ENCODE peak calls at places on chromosome 13, in five cellular contexts. Z is thoracic aorta, H is PC-9, B is HCT116, U is bronchial epithelial cell. W is an unnamed sample.

GRCh38 chr13:108375034-108375433 is 105.5 kb downstream of the TNFSF13B start:
- DNase-seq in Z (no peak), H (no peak), B (no peak), U (no peak), W (no peak)

GRCh38 chr13:94400874-94401273 is 78.6 kb downstream of the DCT start:
- DNase-seq in Z (no peak), H (no peak), B (no peak), U (no peak), W (no peak)

GRCh38 chr13:101795460-101795859 is 343.0 kb downstream of the ITGBL1 start:
- DNase-seq in Z (no peak), H (no peak), B (no peak), U (no peak), W (no peak)

GRCh38 chr13:71240906-71241305 is 626.1 kb downstream of the DACH1 start:
- DNase-seq in Z (no peak), H (no peak), B (no peak), U (peak; percentile 24), W (peak; percentile 39)

GRCh38 chr13:40341501-40341900 is 324.9 kb downstream of the FOXO1 start:
- DNase-seq in Z (no peak), H (no peak), B (no peak), U (no peak), W (no peak)

GRCh38 chr13:43006893-43007631 is 15.0 kb upstream of the EPSTI1 start:
- DNase-seq in Z (no peak), H (peak; percentile 49), B (no peak), U (peak; percentile 55), W (no peak)

GRCh38 chr13:45092668-45093067 is 27.6 kb upstream of the GTF2F2 start:
- DNase-seq in Z (no peak), H (no peak), B (no peak), U (peak; percentile 8), W (no peak)

GRCh38 chr13:75312884-75313520 is 169.0 kb downstream of the TBC1D4 start:
- DNase-seq in Z (no peak), H (no peak), B (no peak), U (no peak), W (no peak)

GRCh38 chr13:29464105-29464679 is 131.3 kb downstream of the SLC7A1 start:
- DNase-seq in Z (no peak), H (no peak), B (no peak), U (no peak), W (no peak)

GRCh38 chr13:107035778-107036177 is 467.8 kb upstream of the ARGLU1 start:
- DNase-seq in Z (no peak), H (no peak), B (no peak), U (no peak), W (no peak)

GRCh38 chr13:50993908-50994307 is 84.3 kb downstream of the RNASEH2B start:
- DNase-seq in Z (no peak), H (no peak), B (no peak), U (no peak), W (no peak)

GRCh38 chr13:36612242-36612641 is 61.6 kb upstream of the SERTM1 start:
- DNase-seq in Z (no peak), H (no peak), B (no peak), U (no peak), W (peak; percentile 61)

GRCh38 chr13:36094478-36094877 is 36.7 kb downstream of the DCLK1 start:
- DNase-seq in Z (no peak), H (no peak), B (no peak), U (no peak), W (no peak)

GRCh38 chr13:31980842-31981241 is 50.7 kb upstream of the FRY start:
- DNase-seq in Z (no peak), H (no peak), B (no peak), U (peak; percentile 48), W (no peak)

GRCh38 chr13:42720116-42720857 is 61.1 kb upstream of the FAM216B start:
- DNase-seq in Z (no peak), H (peak; percentile 90), B (peak; percentile 60), U (peak; percentile 100), W (no peak)

GRCh38 chr13:50080158-50080855 is 65.1 kb downstream of the KCNRG start:
- DNase-seq in Z (no peak), H (no peak), B (no peak), U (peak; percentile 33), W (peak; percentile 53)

DNA sequence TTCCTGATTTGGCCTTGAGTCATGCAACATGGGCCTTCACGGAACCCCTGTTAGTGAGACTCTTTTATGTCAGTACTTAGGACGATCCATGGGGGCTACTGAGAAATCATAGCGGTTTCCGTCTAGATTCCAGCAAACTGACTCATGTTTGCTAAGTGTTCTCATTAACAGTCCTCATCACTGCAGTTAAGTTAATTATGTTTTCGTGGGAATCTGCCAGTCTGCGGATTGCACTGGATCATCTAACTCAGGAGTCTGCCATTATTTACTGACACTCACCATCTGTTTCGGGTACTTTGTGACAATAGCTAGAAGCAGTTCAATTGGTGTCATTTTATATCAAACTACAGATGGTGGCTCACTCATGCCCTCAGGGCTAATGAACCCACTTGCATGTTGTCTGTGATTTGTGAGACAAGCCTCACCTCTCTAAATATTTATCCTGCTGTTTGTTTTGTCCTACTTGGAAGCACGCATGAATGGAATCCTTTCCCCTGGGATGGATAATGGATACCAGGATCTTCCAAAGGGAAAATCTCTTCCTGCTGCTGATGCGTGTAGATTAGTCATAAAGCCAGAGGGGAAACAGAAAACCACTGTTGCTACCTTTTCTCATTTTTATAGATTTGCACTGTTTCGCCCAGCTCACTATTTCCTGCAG is 61.8 kb downstream of the RAB20 start:
- DNase-seq in Z (no peak), H (no peak), B (no peak), U (peak; percentile 12), W (no peak)
- H3K36me3 ChIP-seq in Z (peaks cover 86% of the 10 kb centered on the region), H (no peaks in the 10 kb centered on the region), B (no peaks in the 10 kb centered on the region), U (peaks cover 2% of the 10 kb centered on the region), W (peaks cover 98% of the 10 kb centered on the region)

GRCh38 chr13:82976499-82976898 is 905.8 kb downstream of the SLITRK1 start:
- DNase-seq in Z (no peak), H (no peak), B (no peak), U (no peak), W (no peak)
- TF ChIP-seq CTCF in Z (no peak), H (peak; percentile 36), B (no peak), U (no peak), W (peak; percentile 36)

DNA sequence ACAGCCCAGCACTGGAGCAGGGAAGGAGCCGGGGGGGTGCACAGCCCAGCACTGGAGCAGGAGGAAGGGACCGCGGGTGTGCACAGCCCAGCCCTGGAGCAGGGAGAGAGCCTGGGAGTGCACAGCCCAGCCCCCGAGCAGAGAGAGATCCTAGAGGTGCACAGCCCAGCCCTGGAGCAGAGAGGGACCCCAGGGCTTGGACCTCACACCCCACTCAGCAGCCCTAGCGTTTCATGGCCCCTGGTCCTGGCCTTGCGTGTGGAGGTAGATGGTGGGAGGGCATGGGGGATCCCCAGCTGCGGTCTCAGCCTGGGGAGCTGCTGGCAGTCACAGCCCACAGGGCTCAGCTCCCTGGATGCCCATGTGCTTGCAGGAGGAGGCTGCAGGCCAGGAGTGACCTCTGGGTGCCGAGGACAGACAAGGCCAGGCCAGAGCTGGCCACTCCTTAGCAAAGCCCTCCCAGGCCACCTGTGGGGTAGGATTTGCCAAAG is 25.1 kb downstream of the GAS6 start:
- DNase-seq in Z (no peak), H (no peak), B (no peak), U (no peak), W (no peak)
- H3K36me3 ChIP-seq in Z (peaks cover 40% of the 10 kb centered on the region), H (no peaks in the 10 kb centered on the region), B (no peaks in the 10 kb centered on the region), U (peaks cover 9% of the 10 kb centered on the region), W (no peaks in the 10 kb centered on the region)

GRCh38 chr13:112764028-112764427 is 74.2 kb downstream of the ATP11A start:
- DNase-seq in Z (no peak), H (no peak), B (no peak), U (no peak), W (no peak)

GRCh38 chr13:112765734-112766133 is 75.9 kb downstream of the ATP11A start:
- DNase-seq in Z (no peak), H (no peak), B (no peak), U (no peak), W (no peak)

GRCh38 chr13:112762690-112763080 is 72.8 kb downstream of the ATP11A start:
- DNase-seq in Z (no peak), H (no peak), B (no peak), U (no peak), W (no peak)

GRCh38 chr13:112766336-112766735 is 76.5 kb downstream of the ATP11A start:
- DNase-seq in Z (no peak), H (no peak), B (no peak), U (no peak), W (no peak)

GRCh38 chr13:112764864-112765561 is 75.2 kb downstream of the ATP11A start:
- DNase-seq in Z (no peak), H (no peak), B (no peak), U (no peak), W (no peak)
- TF ChIP-seq CTCF in Z (no peak), H (no peak), B (no peak), U (no peak), W (no peak)

GRCh38 chr13:98866882-98867281 is 111.0 kb downstream of the DOCK9 start:
- DNase-seq in Z (no peak), H (no peak), B (no peak), U (no peak), W (no peak)
- H3K36me3 ChIP-seq in Z (peaks cover 16% of the 10 kb centered on the region), H (peaks cover 20% of the 10 kb centered on the region), B (no peaks in the 10 kb centered on the region), U (peaks cover 18% of the 10 kb centered on the region), W (no peaks in the 10 kb centered on the region)

GRCh38 chr13:73767747-73768315 is 366.4 kb downstream of the KLF12 start:
- DNase-seq in Z (no peak), H (no peak), B (no peak), U (peak; percentile 18), W (peak; percentile 74)
- TF ChIP-seq CTCF in Z (peak; percentile 16), H (peak; percentile 57), B (peak; percentile 46), U (peak; percentile 31), W (peak; percentile 77)

GRCh38 chr13:112819816-112820215 is 130.0 kb downstream of the ATP11A start:
- DNase-seq in Z (no peak), H (no peak), B (no peak), U (no peak), W (no peak)
- H3K36me3 ChIP-seq in Z (peaks cover 6% of the 10 kb centered on the region), H (peaks cover 43% of the 10 kb centered on the region), B (peaks cover 22% of the 10 kb centered on the region), U (peaks cover 1% of the 10 kb centered on the region), W (peaks cover 93% of the 10 kb centered on the region)

GRCh38 chr13:27551563-27551962 is 68.8 kb downstream of the LNX2 start:
- DNase-seq in Z (no peak), H (no peak), B (no peak), U (no peak), W (no peak)

GRCh38 chr13:27559714-27560113 is 60.6 kb downstream of the LNX2 start:
- DNase-seq in Z (no peak), H (no peak), B (no peak), U (peak; percentile 16), W (no peak)

DNA sequence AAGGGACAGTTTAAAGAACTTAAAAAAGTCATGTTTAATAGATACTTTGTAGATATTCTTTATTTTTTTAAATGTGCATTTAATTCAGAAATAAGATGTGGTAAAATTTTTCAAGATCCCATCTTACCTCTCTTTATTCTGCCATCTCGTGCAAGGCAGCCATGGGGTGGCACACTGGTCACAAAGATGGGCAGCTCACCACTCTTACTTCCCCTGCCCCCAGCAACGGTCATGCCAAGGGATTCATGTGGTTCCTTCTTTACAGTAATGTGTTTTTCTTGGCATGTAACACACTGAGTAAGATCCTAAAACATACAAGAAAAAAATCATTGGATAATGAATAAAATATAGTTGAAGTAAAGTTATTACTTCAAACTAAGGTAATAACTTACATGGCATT is 64.2 kb downstream of the LNX2 start:
- DNase-seq in Z (no peak), H (no peak), B (no peak), U (no peak), W (no peak)
- TF ChIP-seq CTCF in Z (no peak), H (no peak), B (no peak), U (no peak), W (no peak)